ENCODE peak calls at places on chromosome 22, in five cellular contexts. W is heart left ventricle, C is keratinocyte, Y is heart right ventricle, N is lung. V is an unnamed sample. For H3K4me1, the result is how much of the 10 kb centered on the place peaks cover.

GRCh38 chr22:37455896-37456295 is 28.6 kb upstream of the ELFN2 start:
- DNase-seq in W (no peak), C (no peak), Y (no peak), N (no peak), V (no peak)

GRCh38 chr22:22345781-22346180 is 101.2 kb downstream of the VPREB1 start:
- DNase-seq in W (no peak), C (no peak), Y (no peak), N (no peak), V (no peak)

GRCh38 chr22:36734171-36735058 is 30.9 kb upstream of the CACNG2 start:
- DNase-seq in W (no peak), C (no peak), Y (no peak), N (no peak), V (peak)

GRCh38 chr22:11629661-11630385 is 3898.2 kb upstream of the OR11H1 start:
- DNase-seq in W (no peak), C (no peak), Y (no peak), N (no peak), V (no peak)

GRCh38 chr22:38230108-38230825 is 28.5 kb downstream of the MAFF start:
- DNase-seq in W (no peak), C (no peak), Y (no peak), N (no peak), V (peak)

GRCh38 chr22:23070418-23071162 is at the start of gene GNAZ:
- DNase-seq in W (no peak), C (no peak), Y (peak), N (no peak), V (no peak)

GRCh38 chr22:37021710-37022482 is 2.4 kb downstream of the MPST start:
- DNase-seq in W (no peak), C (no peak), Y (no peak), N (no peak), V (peak)

GRCh38 chr22:22892096-22893052 is 4.8 kb downstream of the IGLL5 start:
- DNase-seq in W (no peak), C (no peak), Y (no peak), N (no peak), V (no peak)

GRCh38 chr22:17411213-17411612 is 42.0 kb downstream of the CECR2 start:
- DNase-seq in W (peak), C (no peak), Y (no peak), N (no peak), V (peak)

GRCh38 chr22:44882226-44882905 is 127.4 kb downstream of the PHF21B start:
- DNase-seq in W (no peak), C (no peak), Y (no peak), N (no peak), V (no peak)

GRCh38 chr22:38652858-38653257 is 3.3 kb downstream of the FAM227A start:
- DNase-seq in W (no peak), C (no peak), Y (no peak), N (no peak), V (no peak)

DNA sequence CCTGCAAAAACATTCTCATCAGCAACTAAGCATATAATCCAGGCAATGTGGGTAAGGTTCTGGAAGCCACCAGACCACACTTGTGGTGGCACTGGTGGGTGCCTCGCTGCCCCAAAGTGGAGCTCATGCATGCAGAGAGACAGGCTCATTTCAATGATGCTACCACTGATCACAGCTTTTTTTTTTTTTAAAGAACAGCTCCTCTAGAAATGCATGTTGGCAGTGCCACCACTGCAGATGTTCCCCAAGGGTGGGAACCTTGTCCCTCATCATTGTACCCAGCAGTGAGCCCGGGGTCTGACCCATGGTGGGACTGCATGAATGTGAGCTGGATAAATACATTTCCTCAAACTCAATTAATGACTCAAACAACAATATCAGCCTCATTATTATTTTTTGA is 31.1 kb upstream of the SERPIND1 start:
- DNase-seq in W (no peak), C (no peak), Y (no peak), N (no peak), V (no peak)
- H3K27ac ChIP-seq in W (no peak), C (no peak), Y (no peak), N (no peak), V (no peak)

GRCh38 chr22:27801197-27801615 is 350 bp downstream of the MN1 start:
- DNase-seq in W (no peak), C (no peak), Y (peak), N (no peak), V (peak)
- H3K4me1 ChIP-seq in W (under half), C (under half), Y (half or more), N (under half), V (under half)

DNA sequence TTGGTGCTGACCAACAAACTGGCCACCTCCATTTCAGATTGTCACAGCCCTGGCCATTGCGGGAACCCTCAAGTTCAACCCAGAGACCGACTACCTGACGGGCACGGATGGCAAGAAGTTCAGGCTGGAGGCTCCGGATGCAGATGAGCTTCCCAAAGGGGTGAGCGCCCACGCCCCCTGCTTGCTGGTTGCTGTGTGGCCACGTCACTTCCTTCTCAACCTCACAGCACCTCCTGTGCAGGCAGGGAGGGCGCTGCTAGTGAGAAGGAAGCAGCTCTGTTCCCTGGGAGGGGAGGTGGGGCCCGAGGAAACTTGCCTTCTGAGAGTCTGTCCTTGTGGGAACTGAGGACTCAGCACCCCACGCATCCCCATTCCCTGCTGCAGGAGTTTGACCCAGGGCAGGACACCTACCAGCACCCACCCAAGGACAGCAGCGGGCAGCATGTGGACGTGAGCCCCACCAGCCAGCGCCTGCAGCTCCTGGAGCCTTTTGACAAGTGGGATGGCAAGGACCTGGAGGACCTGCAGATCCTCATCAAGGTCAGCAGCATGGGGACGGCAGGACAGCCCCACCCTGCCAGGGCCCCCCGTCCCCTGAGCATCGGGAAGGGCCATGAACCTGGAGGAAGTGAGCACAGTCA is 19.3 kb downstream of the POLR3H start:
- DNase-seq in W (no peak), C (no peak), Y (no peak), N (no peak), V (no peak)
- H3K27ac ChIP-seq in W (peak), C (no peak), Y (peak), N (peak), V (peak)

DNA sequence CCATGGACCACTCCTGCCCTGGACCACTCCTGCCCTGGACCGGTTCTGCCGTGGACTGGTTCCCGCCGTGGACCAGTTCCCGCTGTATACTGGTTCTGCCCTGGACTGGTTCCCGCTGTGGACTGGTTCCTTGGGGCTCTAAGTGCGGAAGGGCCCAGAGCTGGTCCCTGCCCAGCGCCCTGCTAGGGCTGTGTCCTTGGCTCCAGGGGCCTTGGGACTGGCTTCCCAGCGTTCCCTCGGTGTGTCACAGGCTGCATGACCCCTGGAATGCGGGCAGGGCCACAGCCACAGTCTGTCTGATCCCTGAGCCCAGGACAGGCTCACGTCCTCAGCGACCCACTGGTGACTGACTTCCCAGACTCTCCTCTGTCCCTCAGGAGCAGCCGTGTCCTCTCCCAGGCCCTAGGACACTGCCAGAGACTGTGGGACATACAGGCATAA is 412.2 kb downstream of the TBC1D22A start:
- DNase-seq in W (peak), C (no peak), Y (peak), N (no peak), V (no peak)
- H3K4me1 ChIP-seq in W (under half), C (under half), Y (under half), N (under half), V (under half)

GRCh38 chr22:31952094-31952401 is 7.7 kb downstream of the YWHAH start:
- DNase-seq in W (no peak), C (no peak), Y (no peak), N (no peak), V (no peak)
- H3K27ac ChIP-seq in W (peak), C (peak), Y (no peak), N (peak), V (peak)

GRCh38 chr22:48591286-48592065 is 1236.2 kb downstream of the BRD1 start:
- DNase-seq in W (no peak), C (no peak), Y (no peak), N (no peak), V (no peak)
- H3K4me1 ChIP-seq in W (under half), C (under half), Y (under half), N (under half), V (under half)

DNA sequence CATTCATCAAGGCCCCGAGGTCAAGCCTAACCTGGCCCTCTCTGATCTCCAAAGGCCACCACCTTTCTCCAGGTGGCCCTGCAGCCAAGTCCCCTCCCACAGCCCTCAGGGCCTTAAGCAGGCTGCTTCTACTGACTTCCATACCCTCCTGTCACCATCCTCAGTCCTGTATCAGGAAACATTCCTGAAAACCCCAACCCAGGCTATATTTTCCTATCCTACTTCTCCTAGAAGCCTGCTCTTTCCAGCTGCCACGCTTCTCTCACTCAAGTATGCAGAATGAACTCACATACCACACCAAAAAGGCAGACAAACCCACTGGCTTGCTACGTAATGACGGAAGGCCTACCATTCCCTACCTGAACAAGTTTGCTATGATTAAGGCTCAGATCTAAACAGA is 23.6 kb downstream of the MORC2 start:
- DNase-seq in W (no peak), C (no peak), Y (no peak), N (no peak), V (no peak)
- H3K27ac ChIP-seq in W (no peak), C (peak), Y (no peak), N (no peak), V (peak)

V was measured in cardiac muscle cell.